ENCODE peak calls at places on chromosomes 4 and X, in nine cellular contexts. F is GM12864, D is NB4, Y is nephron progenitor cell, S is sigmoid colon, I is GM06990, L is H9, H is activated B cell treated with CpG ODN at 0.5 μM for 24 hours, Z is K562. U is an unnamed sample.

GRCh38 chr4:94739741-94740140 is 18.0 kb upstream of the BMPR1B start:
- DNase-seq in D (no peak), F (no peak), H (no peak), L (no peak), I (no peak), S (no peak), Z (no peak), Y (no peak), U (no peak)

GRCh38 chrX:114842181-114842580 is 175.2 kb downstream of the IL13RA2 start:
- DNase-seq in L (no peak), H (no peak), Y (no peak), D (no peak), S (no peak), F (no peak), I (no peak), Z (no peak), U (no peak)

GRCh38 chrX:134484039-134484438 is 24.1 kb downstream of the HPRT1 start:
- DNase-seq in Y (no peak), S (no peak), F (no peak), L (no peak), D (peak; percentile 59), I (peak; percentile 30), Z (peak; percentile 20), H (no peak), U (no peak)

GRCh38 chr4:139665690-139666529 is at the start of gene MGST2:
- DNase-seq in Y (peak; percentile 79), I (peak; percentile 44), D (peak; percentile 79), L (peak; percentile 68), Z (peak; percentile 71), F (peak; percentile 12), S (peak; percentile 82), H (peak; percentile 26), U (peak; percentile 70)

GRCh38 chr4:107379054-107379869 is 340.8 kb downstream of the PAPSS1 start:
- DNase-seq in I (no peak), Y (no peak), L (no peak), D (no peak), F (no peak), Z (no peak), H (no peak), S (no peak), U (no peak)

GRCh38 chrX:47209508-47210238 is 8.8 kb upstream of the CDK16 start:
- DNase-seq in D (no peak), F (no peak), Y (no peak), Z (no peak), I (no peak), L (no peak), H (no peak), S (no peak), U (no peak)

GRCh38 chrX:68837119-68837518 is 8.3 kb downstream of the EFNB1 start:
- DNase-seq in S (peak; percentile 2), H (no peak), F (no peak), L (no peak), D (no peak), Z (no peak), Y (no peak), I (no peak), U (no peak)

GRCh38 chr4:118270492-118270891 is 82.3 kb downstream of the PRSS12 start:
- DNase-seq in S (no peak), F (no peak), I (no peak), D (peak; percentile 67), H (no peak), Z (peak; percentile 20), L (no peak), Y (no peak), U (no peak)

GRCh38 chrX:9785252-9785943 is 831 bp upstream of the SHROOM2 start:
- DNase-seq in L (no peak), I (no peak), H (no peak), Z (no peak), F (no peak), Y (peak; percentile 37), S (no peak), D (no peak), U (no peak)

GRCh38 chrX:19121898-19122640 is at the start of gene ADGRG2:
- DNase-seq in I (no peak), S (no peak), Y (peak; percentile 63), L (peak; percentile 37), F (no peak), Z (no peak), D (no peak), H (no peak), U (peak; percentile 14)

GRCh38 chr4:124486423-124486822 is 226.1 kb downstream of the ANKRD50 start:
- DNase-seq in H (no peak), F (no peak), D (no peak), L (no peak), Y (no peak), S (no peak), I (no peak), Z (no peak), U (no peak)

GRCh38 chr4:97215426-97215825 is 927.9 kb downstream of the STPG2 start:
- DNase-seq in S (no peak), L (no peak), Z (no peak), H (no peak), Y (no peak), D (no peak), F (no peak), I (no peak), U (no peak)

GRCh38 chr4:46549125-46549524 is 159.2 kb upstream of the GABRA2 start:
- DNase-seq in H (no peak), S (no peak), Y (no peak), I (no peak), L (no peak), F (no peak), D (no peak), Z (no peak), U (no peak)

GRCh38 chr4:68145261-68145660 is 15.6 kb upstream of the TMPRSS11F start:
- DNase-seq in Z (no peak), S (no peak), I (no peak), Y (no peak), H (no peak), D (no peak), F (no peak), L (no peak), U (no peak)

GRCh38 chrX:13990126-13990525 is 39.6 kb downstream of the GEMIN8 start:
- DNase-seq in S (no peak), Z (no peak), L (no peak), D (no peak), Y (no peak), I (no peak), F (no peak), H (no peak), U (no peak)

GRCh38 chrX:53073115-53073581 is 9.0 kb upstream of the TSPYL2 start:
- DNase-seq in L (no peak), I (no peak), F (no peak), Z (no peak), H (no peak), D (no peak), S (no peak), Y (no peak), U (no peak)

GRCh38 chrX:107712231-107713204 is 63.1 kb downstream of the TSC22D3 start:
- DNase-seq in Z (no peak), Y (no peak), I (no peak), L (no peak), H (peak; percentile 18), D (no peak), F (no peak), S (peak; percentile 76), U (no peak)

GRCh38 chr4:5791654-5792053 is 80.7 kb downstream of the EVC start:
- DNase-seq in Y (no peak), F (no peak), D (no peak), H (no peak), Z (no peak), L (peak; percentile 4), S (peak; percentile 19), I (no peak), U (no peak)

GRCh38 chr4:185411833-185412232 is 13.9 kb downstream of the UFSP2 start:
- DNase-seq in Z (no peak), D (no peak), L (no peak), F (no peak), Y (no peak), H (no peak), I (no peak), S (no peak), U (no peak)

GRCh38 chrX:104195489-104196084 is 29.3 kb downstream of the FAM199X start:
- DNase-seq in F (no peak), Y (no peak), H (no peak), D (peak; percentile 13), Z (peak; percentile 20), L (no peak), S (no peak), I (peak; percentile 13), U (no peak)

GRCh38 chrX:71619193-71619592 is 882 bp upstream of the CXCR3 start:
- DNase-seq in I (no peak), S (no peak), D (peak; percentile 64), Z (no peak), F (no peak), L (no peak), H (no peak), Y (no peak), U (no peak)

GRCh38 chr4:80608285-80608980 is 272.9 kb downstream of the CFAP299 start:
- DNase-seq in H (no peak), I (no peak), L (no peak), Z (no peak), F (no peak), D (no peak), Y (no peak), S (no peak), U (no peak)

GRCh38 chr4:95835672-95836071 is 4.2 kb upstream of the PDHA2 start:
- DNase-seq in S (no peak), D (peak; percentile 49), Z (peak; percentile 7), L (peak; percentile 35), Y (peak; percentile 33), F (no peak), H (no peak), I (no peak), U (peak; percentile 22)
- TF ChIP-seq CTCF in S (no peak), D (peak; percentile 48), Z (peak; percentile 15), L (peak; percentile 78), Y (peak; percentile 53), F (peak; percentile 6), H (no peak), I (no peak), U (peak; percentile 51)

GRCh38 chr4:126812076-126812475 is 820.7 kb upstream of the INTU start:
- DNase-seq in Z (no peak), F (no peak), D (no peak), I (no peak), H (no peak), Y (no peak), L (no peak), S (no peak), U (no peak)
- TF ChIP-seq CTCF in Z (no peak), F (no peak), D (no peak), I (no peak), H (no peak), Y (no peak), L (peak; percentile 52), S (no peak), U (peak; percentile 16)

GRCh38 chr4:138290803-138291202 is 48.7 kb upstream of the SLC7A11 start:
- DNase-seq in Y (no peak), Z (no peak), L (no peak), S (no peak), D (no peak), F (no peak), I (no peak), H (no peak), U (no peak)
- TF ChIP-seq CTCF in Y (no peak), Z (no peak), L (no peak), S (no peak), D (no peak), F (no peak), I (no peak), H (no peak), U (no peak)

DNA sequence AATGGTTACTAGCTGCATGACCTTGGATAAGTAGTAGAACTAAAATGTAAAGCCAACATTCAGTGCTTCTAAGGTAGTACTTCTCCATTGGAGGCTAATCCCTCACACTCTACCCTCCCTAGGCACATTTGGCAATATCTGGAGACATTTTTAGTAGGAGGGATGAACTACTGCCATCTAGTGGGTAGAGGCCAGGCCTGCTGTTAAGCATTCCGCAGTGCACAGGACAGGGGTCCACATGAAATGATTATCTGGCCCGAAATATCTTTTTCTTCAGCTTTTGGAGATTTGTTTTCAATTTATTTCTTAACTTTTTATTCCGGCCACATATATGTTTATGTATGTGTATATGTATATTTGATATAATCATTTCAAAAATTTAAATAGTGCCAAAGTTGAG is 36.0 kb upstream of the SPANXC start:
- DNase-seq in L (peak; percentile 30), Y (peak; percentile 10), Z (peak; percentile 13), H (no peak), F (no peak), D (peak; percentile 45), I (no peak), S (no peak), U (peak; percentile 6)
- TF ChIP-seq CTCF in L (peak; percentile 76), Y (peak; percentile 58), Z (no peak), H (no peak), F (no peak), D (peak; percentile 56), I (peak; percentile 57), S (no peak), U (peak; percentile 39)

U was measured in endothelial cell.